ENCODE peak calls at places on chromosome 13, in four cellular contexts. K is naive thymus-derived CD4-positive, alpha-beta T cell; D is kidney; E is left ventricle myocardium inferior. H is an unnamed sample.

GRCh38 chr13:51158923-51159322 is 47.8 kb upstream of the C13orf42 start:
- DNase-seq in K (no peak), D (no peak), E (no peak), H (no peak)

GRCh38 chr13:54742984-54743383 is 1714.4 kb downstream of the OLFM4 start:
- DNase-seq in K (no peak), D (no peak), E (no peak), H (no peak)

GRCh38 chr13:106151056-106151699 is 384.3 kb downstream of the EFNB2 start:
- DNase-seq in K (no peak), D (no peak), E (no peak), H (no peak)

GRCh38 chr13:48253849-48254248 is 20.8 kb downstream of the ITM2B start:
- DNase-seq in K (no peak), D (no peak), E (no peak), H (no peak)

GRCh38 chr13:51715613-51716012 is 88.3 kb downstream of the DHRS12 start:
- DNase-seq in K (no peak), D (no peak), E (no peak), H (no peak)

GRCh38 chr13:90233933-90234672 is 1113.4 kb upstream of the MIR17HG start:
- DNase-seq in K (no peak), D (no peak), E (no peak), H (no peak)

GRCh38 chr13:108915095-108915633 is 285.8 kb downstream of the MYO16 start:
- DNase-seq in K (no peak), D (no peak), E (no peak), H (no peak)

GRCh38 chr13:44058586-44059238 is 179.0 kb downstream of the LACC1 start:
- DNase-seq in K (no peak), D (no peak), E (no peak), H (no peak)

GRCh38 chr13:111893071-111893606 is 173.8 kb upstream of the SOX1 start:
- DNase-seq in K (no peak), D (peak), E (no peak), H (no peak)

GRCh38 chr13:26784704-26785639 is 24.4 kb upstream of the GPR12 start:
- DNase-seq in K (peak), D (no peak), E (no peak), H (no peak)

GRCh38 chr13:35892837-35893814 is 238.1 kb downstream of the DCLK1 start:
- DNase-seq in K (no peak), D (no peak), E (no peak), H (no peak)

GRCh38 chr13:27401210-27401609 is 23.2 kb upstream of the GTF3A start:
- DNase-seq in K (no peak), D (no peak), E (peak), H (no peak)

GRCh38 chr13:111912453-111912866 is 154.5 kb upstream of the SOX1 start:
- DNase-seq in K (no peak), D (no peak), E (no peak), H (no peak)

GRCh38 chr13:27534108-27534975 is 84.0 kb upstream of the MTIF3 start:
- DNase-seq in K (no peak), D (no peak), E (no peak), H (no peak)

GRCh38 chr13:82772802-82773201 is 1109.5 kb downstream of the SLITRK1 start:
- DNase-seq in K (no peak), D (no peak), E (no peak), H (no peak)

GRCh38 chr13:64855506-64855905 is 2374.6 kb downstream of the PCDH9 start:
- DNase-seq in K (no peak), D (no peak), E (no peak), H (no peak)

GRCh38 chr13:99751517-99752199 is 219.9 kb downstream of the ZIC5 start:
- DNase-seq in K (no peak), D (no peak), E (no peak), H (no peak)

GRCh38 chr13:111270765-111271164 is 49.7 kb upstream of the TEX29 start:
- DNase-seq in K (no peak), D (no peak), E (no peak), H (no peak)

GRCh38 chr13:82165396-82166174 is 1716.7 kb downstream of the SLITRK1 start:
- DNase-seq in K (no peak), D (peak), E (no peak), H (no peak)

GRCh38 chr13:32443111-32443510 is 15.2 kb upstream of the N4BP2L1 start:
- DNase-seq in K (peak), D (no peak), E (no peak), H (no peak)

GRCh38 chr13:80547341-80547740 is 206.4 kb upstream of the SPRY2 start:
- DNase-seq in K (no peak), D (no peak), E (no peak), H (no peak)

GRCh38 chr13:52652980-52653303 is 306 bp downstream of the SUGT1 start:
- DNase-seq in K (no peak), D (no peak), E (no peak), H (no peak)

GRCh38 chr13:41668130-41668757 is 210.9 kb downstream of the RGCC start:
- DNase-seq in K (peak), D (no peak), E (no peak), H (peak)

GRCh38 chr13:113151745-113152707 is 6.4 kb upstream of the PROZ start:
- DNase-seq in K (no peak), D (peak), E (no peak), H (no peak)

GRCh38 chr13:60178327-60178726 is 14.6 kb upstream of the DIAPH3 start:
- DNase-seq in K (no peak), D (no peak), E (no peak), H (no peak)

GRCh38 chr13:48233886-48234488 is 981 bp downstream of the ITM2B start:
- DNase-seq in K (no peak), D (no peak), E (no peak), H (peak)

DNA sequence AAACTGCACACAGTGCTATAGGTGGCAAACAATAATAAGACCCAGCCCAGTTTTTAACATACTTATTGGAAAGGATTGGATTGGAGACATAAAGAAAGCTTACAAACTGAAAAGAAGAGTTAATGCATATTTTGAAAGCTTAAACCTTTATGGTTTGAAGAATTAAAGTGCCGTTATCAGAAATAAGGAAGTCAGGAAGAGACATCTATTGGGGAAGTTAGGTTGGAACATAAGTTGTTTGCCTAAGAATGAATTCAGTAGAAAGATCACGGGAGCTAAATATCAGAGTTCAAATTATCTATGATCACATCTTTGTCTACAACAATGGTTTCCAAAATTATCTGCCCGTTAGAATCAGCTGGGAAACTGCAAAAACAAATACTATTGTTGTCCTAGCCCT is 767.9 kb downstream of the PCDH9 start:
- DNase-seq in K (no peak), D (no peak), E (no peak), H (no peak)
- H3K4me3 ChIP-seq in K (no peak), D (no peak), E (no peak), H (no peak)

GRCh38 chr13:97946951-97947588 is 6.4 kb upstream of the IPO5 start:
- DNase-seq in K (no peak), D (no peak), E (no peak), H (no peak)
- H3K4me3 ChIP-seq in K (no peak), D (no peak), E (no peak), H (no peak)

GRCh38 chr13:30332516-30333165 is 25.3 kb upstream of the KATNAL1 start:
- DNase-seq in K (no peak), D (no peak), E (no peak), H (no peak)
- H3K4me3 ChIP-seq in K (no peak), D (no peak), E (no peak), H (no peak)

GRCh38 chr13:70668293-70668692 is 560.0 kb upstream of the KLHL1 start:
- DNase-seq in K (no peak), D (no peak), E (no peak), H (no peak)
- H3K4me3 ChIP-seq in K (no peak), D (no peak), E (no peak), H (no peak)

GRCh38 chr13:21453352-21454089 is 5.6 kb downstream of the ZDHHC20 start:
- DNase-seq in K (no peak), D (no peak), E (no peak), H (no peak)
- H3K4me3 ChIP-seq in K (no peak), D (no peak), E (no peak), H (no peak)

GRCh38 chr13:102399791-102400618 is 1.8 kb downstream of the FGF14 start:
- DNase-seq in K (peak), D (peak), E (peak), H (no peak)

GRCh38 chr13:102402292-102402691 is 444 bp upstream of the FGF14 start:
- DNase-seq in K (peak), D (peak), E (peak), H (no peak)

GRCh38 chr13:102400619-102401125 is 1.2 kb downstream of the FGF14 start:
- DNase-seq in K (peak), D (peak), E (peak), H (no peak)

GRCh38 chr13:102401305-102401704 is 543 bp downstream of the FGF14 start:
- DNase-seq in K (peak), D (no peak), E (no peak), H (no peak)

GRCh38 chr13:102401755-102402154 is at the start of gene FGF14:
- DNase-seq in K (no peak), D (no peak), E (no peak), H (no peak)
- H3K4me3 ChIP-seq in K (peak), D (peak), E (peak), H (peak)

GRCh38 chr13:114311908-114312307 is 2.4 kb upstream of the CHAMP1 start:
- DNase-seq in K (no peak), D (no peak), E (no peak), H (no peak)
- H3K4me3 ChIP-seq in K (no peak), D (no peak), E (no peak), H (no peak)

DNA sequence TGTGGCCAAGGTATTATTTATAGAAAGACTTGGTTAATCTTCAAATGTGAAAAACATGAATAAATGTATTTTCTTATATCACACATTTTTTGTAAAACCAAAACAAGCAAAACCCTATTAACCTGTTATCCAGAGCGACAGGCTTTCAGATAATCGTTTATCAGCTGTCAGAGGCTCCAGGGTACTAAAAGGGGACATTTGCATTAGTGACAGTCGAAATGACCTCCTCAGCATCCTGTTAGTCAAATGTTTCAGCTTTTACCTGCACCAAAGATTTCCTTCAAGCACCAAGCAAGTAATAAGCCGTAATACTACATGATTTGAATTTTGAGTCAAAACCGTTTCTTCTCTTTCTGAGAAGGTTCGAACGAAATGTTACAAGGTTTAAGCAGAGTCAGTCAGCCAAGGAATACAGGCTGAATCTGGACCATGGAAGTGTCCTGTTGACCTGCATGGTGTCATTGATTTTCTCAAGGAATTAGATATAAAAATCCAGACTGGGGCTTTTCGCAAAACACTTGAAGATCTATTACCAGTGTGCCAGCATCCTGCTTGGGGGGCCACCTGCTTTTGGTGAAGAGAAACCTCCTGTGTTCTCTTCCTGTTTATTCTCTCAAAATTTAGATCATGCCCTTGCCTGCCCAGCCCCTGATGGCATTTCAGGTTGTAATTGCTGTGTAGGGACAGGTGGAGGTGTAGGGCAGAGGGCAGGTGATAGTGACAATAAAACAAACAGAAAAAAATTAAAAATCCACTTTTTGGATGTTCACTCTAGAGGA is 11.3 kb upstream of the RFC3 start:
- DNase-seq in K (no peak), D (no peak), E (no peak), H (no peak)
- H3K4me3 ChIP-seq in K (no peak), D (no peak), E (no peak), H (no peak)

GRCh38 chr13:114236224-114236623 is 1.5 kb downstream of the CDC16 start:
- DNase-seq in K (no peak), D (no peak), E (no peak), H (no peak)
- H3K4me3 ChIP-seq in K (peak), D (peak), E (peak), H (no peak)

DNA sequence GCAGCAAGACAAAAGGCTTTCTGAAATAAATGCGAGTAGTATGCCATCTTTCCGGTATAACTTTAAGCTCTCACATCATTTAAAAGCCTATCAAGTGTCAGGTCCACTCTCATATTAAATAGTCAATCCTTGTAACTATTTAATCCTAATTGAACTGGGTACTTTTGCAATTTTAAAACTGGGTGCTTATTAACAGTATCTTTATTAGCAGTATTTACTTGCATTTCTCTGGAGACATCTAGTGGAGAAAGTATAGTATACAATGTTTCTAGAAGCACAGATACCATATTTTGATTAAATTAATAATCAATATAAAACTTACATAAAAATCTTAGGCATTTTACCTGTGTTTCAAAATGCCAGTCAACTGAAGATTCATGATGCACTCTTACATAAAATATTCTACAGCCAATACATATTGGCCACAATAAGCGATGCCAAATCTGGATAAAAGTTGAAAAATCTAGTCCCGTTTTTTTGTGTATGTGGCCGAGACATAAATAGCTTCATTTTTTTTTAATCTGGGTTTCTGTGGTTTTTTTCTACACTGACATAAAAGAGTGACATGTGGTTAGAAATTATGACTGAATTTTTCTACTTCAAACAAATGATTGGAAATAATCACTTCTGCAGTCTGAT is 4.3 kb upstream of the POSTN start:
- DNase-seq in K (no peak), D (no peak), E (no peak), H (no peak)
- H3K4me3 ChIP-seq in K (no peak), D (no peak), E (no peak), H (no peak)